ENCODE peak calls at places on chromosomes 2 and 18, in eight cellular contexts. W is erythroblast, Z is fibroblast of pulmonary artery, Y is endodermal cell, J is NCI-H774, Q is breast epithelium, V is AG10803, K is substantia nigra. M is an unnamed sample.

GRCh38 chr2:189570565-189570964 is 10.0 kb downstream of the SLC40A1 start:
- DNase-seq in W (no peak), Z (peak; percentile 39), Y (no peak), J (no peak), Q (no peak), V (peak; percentile 87), K (no peak), M (no peak)

GRCh38 chr2:189580267-189580661 is 322 bp downstream of the SLC40A1 start:
- DNase-seq in W (peak; percentile 85), Z (no peak), Y (peak; percentile 84), J (no peak), Q (no peak), V (no peak), K (no peak), M (peak; percentile 61)

GRCh38 chr2:128536925-128537620 is 218.4 kb upstream of the HS6ST1 start:
- DNase-seq in W (peak; percentile 80), Z (peak; percentile 89), Y (peak; percentile 88), J (no peak), Q (no peak), V (peak; percentile 79), K (no peak), M (peak; percentile 39)

GRCh38 chr2:127859712-127860085 is 1.7 kb upstream of the POLR2D start:
- DNase-seq in W (peak; percentile 47), Z (no peak), Y (peak; percentile 94), J (no peak), Q (peak; percentile 68), V (no peak), K (no peak), M (peak; percentile 69)

GRCh38 chr2:185511925-185512324 is 226.7 kb upstream of the FSIP2 start:
- DNase-seq in W (no peak), Z (no peak), Y (no peak), J (no peak), Q (no peak), V (no peak), K (no peak), M (no peak)

GRCh38 chr2:24482256-24482971 is 8.6 kb upstream of the NCOA1 start:
- DNase-seq in W (peak; percentile 93), Z (no peak), Y (no peak), J (no peak), Q (no peak), V (no peak), K (no peak), M (no peak)

GRCh38 chr18:33821503-33821902 is 243.5 kb downstream of the ASXL3 start:
- DNase-seq in W (no peak), Z (peak; percentile 68), Y (no peak), J (peak; percentile 78), Q (no peak), V (peak; percentile 25), K (no peak), M (no peak)

GRCh38 chr18:58183226-58183625 is 139.2 kb downstream of the NEDD4L start:
- DNase-seq in W (no peak), Z (no peak), Y (no peak), J (no peak), Q (no peak), V (no peak), K (no peak), M (no peak)

GRCh38 chr2:234818937-234819336 is 132.9 kb upstream of the SH3BP4 start:
- DNase-seq in W (no peak), Z (no peak), Y (no peak), J (no peak), Q (no peak), V (no peak), K (no peak), M (no peak)

GRCh38 chr2:226803410-226803809 is 3.8 kb upstream of the IRS1 start:
- DNase-seq in W (no peak), Z (no peak), Y (no peak), J (no peak), Q (no peak), V (no peak), K (no peak), M (no peak)

GRCh38 chr2:154740360-154740759 is 41.9 kb downstream of the KCNJ3 start:
- DNase-seq in W (no peak), Z (no peak), Y (no peak), J (no peak), Q (no peak), V (no peak), K (no peak), M (no peak)

GRCh38 chr18:77401173-77401572 is 151.5 kb downstream of the GALR1 start:
- DNase-seq in W (no peak), Z (no peak), Y (no peak), J (no peak), Q (no peak), V (no peak), K (no peak), M (no peak)

GRCh38 chr2:20221169-20221938 is 3.6 kb downstream of the SDC1 start:
- DNase-seq in W (no peak), Z (peak; percentile 33), Y (peak; percentile 54), J (no peak), Q (no peak), V (peak; percentile 92), K (no peak), M (no peak)

GRCh38 chr2:10877691-10878111 is 34.0 kb upstream of the KCNF1 start:
- DNase-seq in W (no peak), Z (peak; percentile 22), Y (peak; percentile 47), J (no peak), Q (no peak), V (no peak), K (no peak), M (no peak)

GRCh38 chr2:27763907-27764267 is 7.6 kb upstream of the MRPL33 start:
- DNase-seq in W (no peak), Z (no peak), Y (no peak), J (no peak), Q (no peak), V (no peak), K (no peak), M (no peak)

GRCh38 chr2:1407950-1408695 is 5.1 kb upstream of the TPO start:
- DNase-seq in W (no peak), Z (no peak), Y (peak; percentile 13), J (no peak), Q (no peak), V (no peak), K (no peak), M (no peak)

GRCh38 chr2:28618221-28619141 is 122.6 kb downstream of the PLB1 start:
- DNase-seq in W (no peak), Z (no peak), Y (no peak), J (no peak), Q (no peak), V (no peak), K (no peak), M (no peak)

GRCh38 chr2:69164379-69164778 is 151.4 kb downstream of the ANTXR1 start:
- DNase-seq in W (no peak), Z (peak; percentile 84), Y (no peak), J (no peak), Q (no peak), V (peak; percentile 83), K (no peak), M (no peak)

GRCh38 chr2:206011795-206012194 is 74.2 kb downstream of the INO80D start:
- DNase-seq in W (no peak), Z (no peak), Y (no peak), J (no peak), Q (no peak), V (no peak), K (no peak), M (no peak)

GRCh38 chr2:149972039-149972438 is 384.5 kb upstream of the MMADHC start:
- DNase-seq in W (no peak), Z (peak; percentile 29), Y (no peak), J (no peak), Q (no peak), V (peak; percentile 72), K (no peak), M (no peak)

GRCh38 chr18:12255626-12256026 is 1.5 kb downstream of the CIDEA start:
- DNase-seq in W (no peak), Z (peak; percentile 29), Y (peak; percentile 68), J (no peak), Q (peak; percentile 41), V (peak; percentile 14), K (no peak), M (no peak)

GRCh38 chr2:237729681-237730475 is 68.7 kb upstream of the RBM44 start:
- DNase-seq in W (no peak), Z (no peak), Y (no peak), J (no peak), Q (no peak), V (peak; percentile 89), K (no peak), M (no peak)

GRCh38 chr2:13335862-13336535 is 619.3 kb downstream of the TRIB2 start:
- DNase-seq in W (no peak), Z (no peak), Y (no peak), J (no peak), Q (no peak), V (no peak), K (no peak), M (no peak)

GRCh38 chr2:126221506-126221905 is 434.5 kb upstream of the GYPC start:
- DNase-seq in W (peak; percentile 9), Z (peak; percentile 43), Y (no peak), J (no peak), Q (no peak), V (no peak), K (no peak), M (peak; percentile 56)

GRCh38 chr2:99811544-99811943 is 321.7 kb upstream of the REV1 start:
- DNase-seq in W (no peak), Z (peak; percentile 25), Y (no peak), J (no peak), Q (no peak), V (peak; percentile 73), K (no peak), M (no peak)